ENCODE peak calls at places on chromosomes 2 and 18, in ten cellular contexts. S is H9, K is lower lobe of right lung, P is chondrocyte, R is brain microvascular endothelial cell, X is cardiac fibroblast, Q is breast epithelium, Z is neural progenitor cell, N is Peyer's patch, U is astrocyte of the spinal cord. I is an unnamed sample.
A peak's percentile ranks its signal among the peaks of the same experiment; 100 is the strongest.

GRCh38 chr2:43343573-43344304 is 117.3 kb upstream of the ZFP36L2 start:
- DNase-seq in S (no peak), K (no peak), P (no peak), R (peak; percentile 92), X (peak; percentile 92), Q (peak; percentile 58), Z (no peak), N (peak; percentile 76), U (peak; percentile 94), I (no peak)

GRCh38 chr18:48215876-48216638 is 193.1 kb downstream of the ZBTB7C start:
- DNase-seq in S (no peak), K (no peak), P (no peak), R (no peak), X (no peak), Q (no peak), Z (no peak), N (no peak), U (no peak), I (no peak)

GRCh38 chr2:8535398-8535755 is 146.5 kb upstream of the ID2 start:
- DNase-seq in S (no peak), K (no peak), P (peak; percentile 33), R (no peak), X (no peak), Q (peak; percentile 42), Z (no peak), N (no peak), U (no peak), I (peak; percentile 41)

GRCh38 chr2:176926453-176926852 is 286.1 kb upstream of the HNRNPA3 start:
- DNase-seq in S (no peak), K (no peak), P (no peak), R (no peak), X (no peak), Q (no peak), Z (no peak), N (no peak), U (no peak), I (no peak)

GRCh38 chr2:209423562-209424541 is at the start of gene MAP2:
- DNase-seq in S (peak; percentile 87), K (peak; percentile 89), P (peak; percentile 94), R (peak; percentile 60), X (peak; percentile 91), Q (peak; percentile 82), Z (peak; percentile 96), N (peak; percentile 82), U (peak; percentile 85), I (peak; percentile 51)

GRCh38 chr2:9235388-9236344 is 29.1 kb downstream of the ASAP2 start:
- DNase-seq in S (peak; percentile 15), K (no peak), P (no peak), R (no peak), X (peak; percentile 66), Q (no peak), Z (no peak), N (no peak), U (peak; percentile 78), I (no peak)

GRCh38 chr2:239468491-239469017 is 67.7 kb upstream of the HDAC4 start:
- DNase-seq in S (peak; percentile 11), K (no peak), P (no peak), R (no peak), X (no peak), Q (peak; percentile 46), Z (no peak), N (peak; percentile 33), U (no peak), I (peak; percentile 42)

GRCh38 chr2:237695201-237695780 is 67.9 kb downstream of the LRRFIP1 start:
- DNase-seq in S (peak; percentile 2), K (no peak), P (no peak), R (peak; percentile 86), X (peak; percentile 76), Q (no peak), Z (no peak), N (peak; percentile 52), U (peak; percentile 90), I (no peak)

GRCh38 chr2:2902551-2903216 is 474.9 kb downstream of the EIPR1 start:
- DNase-seq in S (no peak), K (no peak), P (no peak), R (no peak), X (no peak), Q (no peak), Z (no peak), N (no peak), U (no peak), I (no peak)

GRCh38 chr2:10331033-10331701 is 28.5 kb downstream of the HPCAL1 start:
- DNase-seq in S (peak; percentile 69), K (peak; percentile 88), P (peak; percentile 92), R (no peak), X (peak; percentile 45), Q (no peak), Z (no peak), N (peak; percentile 92), U (no peak), I (peak; percentile 83)

GRCh38 chr2:217904614-217904965 is 98.2 kb downstream of the TNS1 start:
- DNase-seq in S (no peak), K (no peak), P (no peak), R (no peak), X (no peak), Q (no peak), Z (no peak), N (no peak), U (no peak), I (no peak)

GRCh38 chr2:239388236-239389151 is 12.3 kb downstream of the HDAC4 start:
- DNase-seq in S (no peak), K (peak; percentile 31), P (peak; percentile 84), R (no peak), X (no peak), Q (no peak), Z (no peak), N (no peak), U (no peak), I (no peak)

GRCh38 chr2:6011871-6012380 is 319.7 kb downstream of the SOX11 start:
- DNase-seq in S (no peak), K (no peak), P (no peak), R (no peak), X (no peak), Q (no peak), Z (peak; percentile 12), N (no peak), U (no peak), I (no peak)

DNA sequence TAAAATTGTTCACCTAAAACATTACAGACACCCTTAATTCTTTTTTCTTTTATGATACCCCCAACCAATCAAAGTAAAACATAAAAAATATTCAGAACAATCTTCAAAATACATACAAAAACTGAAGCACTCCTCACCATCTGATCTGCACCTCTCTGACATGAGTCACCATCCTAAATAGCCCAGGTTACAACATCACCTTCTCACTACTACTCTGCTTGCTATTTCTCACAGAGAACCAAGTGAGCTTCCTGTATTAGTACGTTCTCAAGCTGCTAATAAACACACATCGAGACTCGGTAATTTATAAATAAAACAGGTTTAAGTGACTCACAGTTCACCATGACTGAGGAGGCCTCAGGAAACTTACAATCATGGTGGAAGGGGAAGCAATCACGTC is 183.5 kb downstream of the CBLN2 start:
- DNase-seq in S (no peak), K (no peak), P (no peak), R (no peak), X (no peak), Q (no peak), Z (no peak), N (no peak), U (no peak), I (no peak)
- TF ChIP-seq CTCF in S (no peak), K (no peak), P (no peak), R (no peak), X (no peak), Q (no peak), Z (no peak), N (no peak), U (no peak), I (no peak)

GRCh38 chr18:1510542-1511179 is 606.0 kb downstream of the ADCYAP1 start:
- DNase-seq in S (no peak), K (no peak), P (no peak), R (no peak), X (no peak), Q (no peak), Z (no peak), N (no peak), U (no peak), I (no peak)

GRCh38 chr18:1511619-1512311 is 607.1 kb downstream of the ADCYAP1 start:
- DNase-seq in S (no peak), K (no peak), P (no peak), R (no peak), X (no peak), Q (no peak), Z (no peak), N (no peak), U (no peak), I (no peak)

DNA sequence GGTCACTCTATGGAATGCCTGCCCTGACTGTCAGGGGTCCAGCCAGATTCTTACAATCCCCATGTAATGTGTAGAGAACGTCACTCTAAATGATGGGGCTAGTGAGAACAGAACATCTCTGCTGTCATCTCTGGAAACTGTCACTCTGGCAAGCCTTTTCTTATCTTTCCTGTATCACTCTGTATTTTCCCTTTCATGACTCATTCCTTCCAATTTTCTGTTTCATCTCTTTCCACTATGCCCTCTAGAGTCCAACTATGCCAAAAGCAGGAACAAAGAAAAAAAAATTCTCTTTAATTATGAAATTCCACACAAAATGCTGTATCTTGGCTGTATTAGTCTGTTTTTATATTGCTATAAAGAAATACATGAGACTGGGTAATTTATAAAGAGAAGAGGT is 608.8 kb downstream of the ADCYAP1 start:
- DNase-seq in S (no peak), K (no peak), P (no peak), R (no peak), X (no peak), Q (no peak), Z (no peak), N (no peak), U (no peak), I (no peak)
- TF ChIP-seq CTCF in S (no peak), K (no peak), P (peak; percentile 31), R (no peak), X (no peak), Q (no peak), Z (peak; percentile 9), N (no peak), U (no peak), I (no peak)

GRCh38 chr18:58856881-58857280 is 7.8 kb upstream of the ZNF532 start:
- DNase-seq in S (no peak), K (no peak), P (no peak), R (no peak), X (peak; percentile 64), Q (no peak), Z (no peak), N (no peak), U (no peak), I (no peak)
- TF ChIP-seq CTCF in S (no peak), K (no peak), P (no peak), R (no peak), X (no peak), Q (no peak), Z (no peak), N (no peak), U (no peak), I (no peak)

DNA sequence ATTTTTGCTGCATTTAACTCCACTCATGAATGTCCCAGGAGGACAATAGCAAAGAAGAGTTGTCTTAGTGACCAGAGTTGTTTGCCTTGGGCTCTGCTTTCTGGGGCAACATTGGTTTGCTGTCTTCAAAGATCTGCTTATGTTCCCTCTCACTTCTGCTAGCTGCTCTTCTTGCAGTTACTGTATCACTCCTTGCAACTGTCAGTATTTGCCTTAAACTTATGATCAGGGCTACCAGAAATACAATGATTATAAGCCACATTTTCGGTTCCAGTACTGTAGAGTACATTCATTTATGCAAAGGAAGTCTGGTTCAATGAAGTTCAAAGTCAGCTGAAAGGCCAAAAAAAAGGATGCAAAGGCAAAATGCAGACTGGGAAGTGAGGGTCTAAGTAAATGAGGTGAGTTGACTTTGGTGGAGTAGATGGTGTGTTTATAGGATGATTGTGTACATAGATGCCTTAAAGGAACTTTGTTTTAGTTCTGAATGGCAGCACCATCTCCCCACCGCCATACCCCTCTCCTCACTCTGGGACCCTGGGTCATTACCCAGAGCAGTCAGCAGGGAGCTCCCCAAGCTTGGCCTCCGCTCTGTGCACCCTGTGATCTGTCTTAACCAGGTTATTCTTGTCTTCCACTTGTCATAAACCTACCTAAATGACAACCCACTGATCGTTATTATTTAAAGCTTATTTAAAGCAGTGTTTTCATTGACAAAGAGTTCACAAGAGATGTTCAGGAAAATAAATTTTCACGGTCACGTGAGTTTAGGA is 236.0 kb downstream of the DOK6 start:
- DNase-seq in S (peak; percentile 47), K (no peak), P (no peak), R (no peak), X (no peak), Q (no peak), Z (peak; percentile 33), N (no peak), U (no peak), I (no peak)
- TF ChIP-seq CTCF in S (peak; percentile 74), K (peak; percentile 20), P (peak; percentile 41), R (peak; percentile 26), X (peak; percentile 23), Q (no peak), Z (peak; percentile 47), N (no peak), U (no peak), I (no peak)